ENCODE peak calls at places on chromosomes 13 and 19, in four cellular contexts. T, Z, N and R are unnamed samples.

GRCh38 chr13:31081316-31081715 is 80.4 kb downstream of the HSPH1 start:
- DNase-seq in T (no peak), Z (no peak), N (no peak), R (no peak)

GRCh38 chr19:40191836-40192646 is 815 bp downstream of the MAP3K10 start:
- DNase-seq in T (no peak), Z (peak; percentile 29), N (peak; percentile 52), R (no peak)

GRCh38 chr13:20127563-20128458 is 33.0 kb downstream of the GJA3 start:
- DNase-seq in T (peak; percentile 70), Z (peak; percentile 71), N (peak; percentile 60), R (peak; percentile 37)

GRCh38 chr13:95524270-95524901 is 28.1 kb upstream of the CLDN10 start:
- DNase-seq in T (no peak), Z (no peak), N (no peak), R (no peak)

GRCh38 chr13:20808874-20809273 is 35.1 kb upstream of the EEF1AKMT1 start:
- DNase-seq in T (no peak), Z (no peak), N (no peak), R (no peak)

GRCh38 chr19:19111967-19112580 is 26.2 kb downstream of the TMEM161A start:
- DNase-seq in T (no peak), Z (peak; percentile 61), N (no peak), R (no peak)

GRCh38 chr13:23856008-23856750 is 33.0 kb downstream of the MIPEP start:
- DNase-seq in T (no peak), Z (no peak), N (no peak), R (no peak)

GRCh38 chr13:59776924-59777690 is 386.6 kb downstream of the DIAPH3 start:
- DNase-seq in T (no peak), Z (no peak), N (no peak), R (no peak)

GRCh38 chr13:44197791-44198770 is 175.5 kb upstream of the SERP2 start:
- DNase-seq in T (no peak), Z (no peak), N (no peak), R (no peak)

GRCh38 chr19:1354496-1355257 is 29.0 kb upstream of the NDUFS7 start:
- DNase-seq in T (peak; percentile 93), Z (peak; percentile 90), N (peak; percentile 81), R (peak; percentile 88)

GRCh38 chr19:32317045-32317444 is 28.4 kb upstream of the ZNF507 start:
- DNase-seq in T (no peak), Z (no peak), N (no peak), R (no peak)

GRCh38 chr13:77356155-77356554 is 29.3 kb upstream of the MYCBP2 start:
- DNase-seq in T (no peak), Z (no peak), N (no peak), R (no peak)

GRCh38 chr19:522726-523125 is 8.8 kb upstream of the CDC34 start:
- DNase-seq in T (no peak), Z (no peak), N (no peak), R (no peak)

GRCh38 chr19:4555657-4556561 is 3.6 kb downstream of the SEMA6B start:
- DNase-seq in T (no peak), Z (no peak), N (peak; percentile 68), R (no peak)

GRCh38 chr19:15479391-15480345 is at the start of gene PGLYRP2:
- DNase-seq in T (peak; percentile 64), Z (peak; percentile 92), N (peak; percentile 32), R (peak; percentile 86)

GRCh38 chr19:38059897-38060296 is 152.9 kb downstream of the SIPA1L3 start:
- DNase-seq in T (no peak), Z (peak; percentile 72), N (no peak), R (peak; percentile 32)

GRCh38 chr19:34645551-34645950 is 31.4 kb downstream of the SCGB2B2 start:
- DNase-seq in T (no peak), Z (no peak), N (no peak), R (no peak)

GRCh38 chr13:23552171-23552570 is 18.0 kb upstream of the TNFRSF19 start:
- DNase-seq in T (no peak), Z (no peak), N (no peak), R (no peak)

GRCh38 chr13:81480634-81481033 is 1139.7 kb upstream of the SPRY2 start:
- DNase-seq in T (no peak), Z (no peak), N (peak; percentile 1), R (no peak)

GRCh38 chr13:87274209-87274819 is 396.9 kb upstream of the SLITRK5 start:
- DNase-seq in T (no peak), Z (peak; percentile 12), N (peak; percentile 42), R (no peak)

GRCh38 chr13:110916671-110917142 is 1.8 kb upstream of the ANKRD10 start:
- DNase-seq in T (no peak), Z (no peak), N (no peak), R (no peak)

GRCh38 chr13:45872574-45872973 is 21.0 kb upstream of the SIAH3 start:
- DNase-seq in T (no peak), Z (no peak), N (no peak), R (no peak)

GRCh38 chr19:38079926-38080380 is 144.1 kb downstream of the DPF1 start:
- DNase-seq in T (peak; percentile 29), Z (no peak), N (peak; percentile 78), R (peak; percentile 37)

GRCh38 chr13:108218044-108218974 is at the start of gene ABHD13:
- DNase-seq in T (peak; percentile 91), Z (peak; percentile 88), N (peak; percentile 93), R (peak; percentile 80)

GRCh38 chr13:95530178-95530577 is 22.3 kb upstream of the CLDN10 start:
- DNase-seq in T (no peak), Z (no peak), N (peak; percentile 51), R (peak; percentile 52)

GRCh38 chr19:17328517-17329060 is 6.1 kb downstream of the ANO8 start:
- DNase-seq in T (no peak), Z (no peak), N (no peak), R (no peak)

GRCh38 chr19:7869910-7870511 is 4.2 kb downstream of the PRR36 start:
- DNase-seq in T (peak; percentile 68), Z (peak; percentile 54), N (peak; percentile 94), R (no peak)

GRCh38 chr19:41226053-41226873 is 7.2 kb downstream of the AXL start:
- DNase-seq in T (peak; percentile 62), Z (peak; percentile 75), N (peak; percentile 95), R (peak; percentile 37)
- TF ChIP-seq POLR2A in T (no peak), Z (no peak), N (no peak), R (no peak)

GRCh38 chr13:113275387-113275786 is 21.7 kb upstream of the LAMP1 start:
- DNase-seq in T (peak; percentile 50), Z (peak; percentile 40), N (peak; percentile 53), R (peak; percentile 28)

GRCh38 chr13:113272791-113273190 is 24.2 kb upstream of the LAMP1 start:
- DNase-seq in T (no peak), Z (no peak), N (no peak), R (no peak)

DNA sequence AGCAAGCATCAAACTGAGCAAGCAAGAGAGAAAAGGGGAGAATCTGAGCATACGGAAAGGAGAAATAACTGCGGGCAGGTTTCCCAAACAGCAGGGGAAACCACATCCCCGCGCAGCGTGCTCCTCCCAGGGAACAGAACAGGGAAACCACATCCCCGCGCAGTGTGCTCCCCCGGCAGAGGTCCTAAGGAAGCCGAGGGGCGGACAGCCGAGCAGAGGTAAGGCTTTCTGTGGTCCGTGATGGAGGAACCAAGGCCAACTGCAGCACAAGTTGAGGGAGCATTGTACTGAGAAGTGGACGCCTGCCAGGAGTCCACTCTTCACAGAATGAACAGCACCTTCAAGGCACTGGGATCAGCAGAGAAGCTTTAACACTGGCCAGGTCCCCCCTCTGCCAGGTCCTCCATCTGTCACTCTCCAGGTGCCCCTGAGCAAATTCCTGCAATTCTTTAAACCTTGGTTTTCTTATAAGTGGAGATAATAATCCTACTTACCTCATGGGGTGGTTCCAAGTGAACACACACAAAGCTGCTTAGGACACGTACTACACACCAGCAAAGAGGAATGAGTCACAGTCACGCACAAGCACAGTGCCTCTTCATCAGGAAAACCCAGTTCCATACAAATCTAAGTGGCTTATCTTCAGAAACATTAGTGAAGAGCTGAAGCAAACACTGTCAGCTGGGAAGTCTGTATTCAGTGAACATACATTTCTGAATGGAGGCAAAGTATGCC is 23.0 kb upstream of the LAMP1 start:
- DNase-seq in T (no peak), Z (no peak), N (no peak), R (no peak)
- TF ChIP-seq POLR2A in T (no peak), Z (no peak), N (no peak), R (no peak)

GRCh38 chr19:35716735-35716984 is 1.1 kb upstream of the KMT2B start:
- DNase-seq in T (no peak), Z (no peak), N (no peak), R (no peak)
- TF ChIP-seq POLR2A in T (no peak), Z (no peak), N (peak; percentile 16), R (no peak)

DNA sequence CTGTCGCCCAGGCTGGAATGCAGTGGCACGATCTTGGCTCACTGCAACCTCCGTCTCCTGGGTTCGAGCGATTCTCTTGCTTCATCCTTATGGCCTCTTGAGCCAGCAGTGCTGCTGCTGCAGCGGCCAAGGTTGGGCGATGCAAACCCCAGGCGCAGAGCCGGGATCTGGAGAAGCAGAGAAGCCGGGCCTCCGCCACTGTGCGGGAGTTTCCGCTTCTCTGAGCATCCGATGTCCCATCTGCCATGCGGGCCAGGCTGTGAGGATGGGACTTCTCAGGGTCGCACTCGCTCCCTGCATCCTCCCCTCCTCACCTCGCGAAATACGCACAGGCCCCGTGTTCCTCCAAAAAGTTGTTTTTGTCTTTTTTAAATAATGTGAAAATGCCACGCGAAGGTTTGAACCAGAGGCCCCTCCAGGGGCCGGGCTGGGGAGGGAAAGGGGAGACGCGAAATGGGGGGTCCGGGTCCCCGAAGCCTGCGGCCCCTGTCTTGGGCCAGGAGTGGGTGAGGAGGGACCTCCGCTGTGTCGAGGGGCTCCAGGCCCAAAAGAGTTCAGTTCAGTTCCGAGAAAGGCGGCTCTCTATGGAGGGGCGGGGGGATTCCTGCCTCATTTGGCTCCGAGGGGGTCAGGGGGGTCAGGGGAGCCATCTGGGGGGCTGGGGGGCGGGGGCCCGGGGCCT is 15.9 kb downstream of the CYTH2 start:
- DNase-seq in T (no peak), Z (no peak), N (no peak), R (no peak)
- TF ChIP-seq POLR2A in T (no peak), Z (no peak), N (no peak), R (no peak)

GRCh38 chr19:11767633-11768133 is 883 bp downstream of the ZNF441 start:
- DNase-seq in T (peak; percentile 49), Z (peak; percentile 42), N (no peak), R (peak; percentile 11)

GRCh38 chr19:11766597-11767591 is at the start of gene ZNF441:
- DNase-seq in T (peak; percentile 98), Z (peak; percentile 98), N (peak; percentile 1), R (peak; percentile 97)

GRCh38 chr19:11769995-11770394 is 3.2 kb downstream of the ZNF441 start:
- DNase-seq in T (no peak), Z (no peak), N (no peak), R (no peak)
- TF ChIP-seq POLR2A in T (no peak), Z (no peak), N (no peak), R (no peak)